ENCODE peak calls at places on chromosomes 16 and 17, in six cellular contexts. L is H9, Y is transverse colon, Z is IMR-90, E is uterus, T is fibroblast of lung. H is an unnamed sample.

GRCh38 chr17:14318906-14319205 is 18.0 kb downstream of the HS3ST3B1 start:
- DNase-seq in E (no peak), T (no peak), Y (no peak), L (no peak), Z (no peak), H (no peak)

GRCh38 chr16:2527784-2528100 is 3.5 kb downstream of the CEMP1 start:
- DNase-seq in T (no peak), Y (no peak), Z (no peak), L (no peak), E (no peak), H (no peak)

GRCh38 chr17:40516581-40517285 is 15.3 kb upstream of the TNS4 start:
- DNase-seq in E (no peak), T (peak; percentile 68), Y (peak; percentile 46), L (no peak), Z (no peak), H (peak; percentile 84)

GRCh38 chr17:540632-541031 is 174.0 kb downstream of the VPS53 start:
- DNase-seq in T (no peak), Z (no peak), E (no peak), Y (no peak), L (no peak), H (no peak)

GRCh38 chr16:75272097-75272548 is 20.7 kb upstream of the BCAR1 start:
- DNase-seq in E (no peak), T (no peak), Y (no peak), Z (no peak), L (no peak), H (no peak)

GRCh38 chr17:15377608-15378007 is 36.2 kb upstream of the TEKT3 start:
- DNase-seq in E (no peak), L (no peak), T (peak; percentile 89), Z (peak; percentile 54), Y (no peak), H (no peak)

GRCh38 chr17:55564077-55564476 is 52.8 kb upstream of the SMIM36 start:
- DNase-seq in Y (no peak), Z (no peak), L (no peak), T (peak; percentile 56), E (peak; percentile 34), H (no peak)

GRCh38 chr17:29561541-29562517 is 5.0 kb downstream of the ABHD15 start:
- DNase-seq in L (peak; percentile 33), Z (no peak), E (no peak), T (no peak), Y (peak; percentile 57), H (no peak)

GRCh38 chr16:69935278-69935711 is 15.8 kb upstream of the CLEC18A start:
- DNase-seq in Y (no peak), T (peak; percentile 78), E (no peak), L (no peak), Z (no peak), H (no peak)

GRCh38 chr16:69934751-69935150 is 16.4 kb upstream of the CLEC18A start:
- DNase-seq in Z (no peak), L (no peak), T (no peak), Y (no peak), E (no peak), H (no peak)

GRCh38 chr16:69936252-69936651 is 14.9 kb upstream of the CLEC18A start:
- DNase-seq in Z (no peak), T (no peak), L (no peak), Y (no peak), E (no peak), H (no peak)

GRCh38 chr16:69936751-69937211 is 14.4 kb upstream of the CLEC18A start:
- DNase-seq in Y (no peak), L (no peak), E (no peak), T (no peak), Z (no peak), H (no peak)

GRCh38 chr16:69935740-69936139 is 15.4 kb upstream of the CLEC18A start:
- DNase-seq in Y (no peak), Z (no peak), T (no peak), L (no peak), E (no peak), H (no peak)
- H3K27ac ChIP-seq in Y (no peak overlapping the region), Z (no peak overlapping the region), T (no peak overlapping the region), L (no peak overlapping the region), E (no peak overlapping the region), H (no peak overlapping the region)

DNA sequence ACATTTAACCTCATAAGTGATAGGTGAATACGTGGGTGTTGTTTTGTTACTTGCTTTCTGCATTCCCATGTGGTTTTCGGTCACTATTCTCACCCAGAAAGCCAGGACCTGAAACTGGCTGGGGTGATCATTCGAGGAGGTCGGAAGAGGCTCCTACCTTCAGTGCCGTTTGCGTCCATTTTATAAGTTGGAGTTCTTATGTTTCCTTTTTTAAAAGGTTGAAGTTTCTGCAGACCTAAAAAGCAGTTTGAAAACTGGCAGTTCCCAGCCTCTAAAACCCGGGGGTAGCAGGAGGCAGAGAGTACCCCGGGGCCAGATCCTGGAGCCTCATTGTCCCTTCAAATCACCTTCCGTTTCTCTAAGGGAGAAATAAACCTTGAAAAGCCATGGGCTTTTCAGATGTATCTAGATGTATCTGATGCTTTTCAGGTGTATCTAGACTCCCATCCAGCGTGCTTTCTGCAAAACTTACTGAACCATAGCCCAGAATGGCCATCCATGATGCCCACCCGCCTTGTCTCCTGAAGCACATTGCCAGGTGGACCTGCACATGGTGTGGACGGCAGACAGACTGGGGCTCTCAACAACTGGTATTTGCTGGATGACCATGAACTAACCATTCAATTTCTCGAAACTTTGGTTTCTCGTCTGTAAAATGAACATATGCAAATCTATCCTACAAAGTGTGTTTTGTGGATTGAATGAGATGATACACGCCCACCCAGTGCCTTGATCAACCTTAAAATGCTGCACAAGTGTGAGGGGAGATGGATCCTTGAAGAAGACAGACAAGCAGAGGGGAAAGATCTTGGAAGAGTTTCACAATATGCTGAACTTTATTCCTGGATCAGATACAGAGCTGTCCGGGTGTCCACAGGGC is 1.3 kb downstream of the NLRC5 start:
- DNase-seq in E (no peak), T (no peak), L (no peak), Y (peak; percentile 10), Z (no peak), H (no peak)
- H3K4me1 ChIP-seq in E (no peaks in the 10 kb centered on the region), T (peaks cover 15% of the 10 kb centered on the region), L (no peaks in the 10 kb centered on the region), Y (peaks cover 42% of the 10 kb centered on the region), Z (peaks cover 26% of the 10 kb centered on the region), H (peaks cover 9% of the 10 kb centered on the region)

DNA sequence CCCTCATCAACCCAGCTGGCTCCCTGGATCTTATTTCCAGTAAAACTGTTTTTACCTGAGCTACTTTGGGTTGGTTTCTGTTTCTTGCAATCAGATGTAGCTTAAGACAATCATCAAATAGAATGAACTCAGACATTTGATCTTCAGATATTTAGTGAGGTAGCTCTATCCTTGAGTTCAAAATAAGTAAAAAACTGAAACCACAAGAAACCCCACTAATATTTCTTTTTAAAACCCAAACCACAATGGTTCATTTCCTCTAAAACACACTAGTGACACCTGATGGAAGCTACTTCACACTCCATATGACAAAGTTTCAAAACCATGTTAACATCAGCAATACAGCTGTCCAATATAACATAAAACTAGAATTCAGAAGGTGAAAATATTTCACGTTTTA is 37.8 kb downstream of the CACNG1 start:
- DNase-seq in Z (no peak), E (no peak), Y (no peak), L (no peak), T (no peak), H (no peak)
- TF ChIP-seq CTCF in Z (no peak), E (no peak), Y (no peak), L (peak; percentile 19), T (no peak), H (peak; percentile 31)

GRCh38 chr17:28407130-28407973 is 1.3 kb upstream of the SLC46A1 start:
- DNase-seq in Z (no peak), T (no peak), E (no peak), Y (no peak), L (peak; percentile 89), H (peak; percentile 89)

GRCh38 chr17:28405632-28406477 is at the start of gene SLC46A1:
- DNase-seq in L (peak; percentile 89), Y (peak; percentile 73), Z (no peak), T (peak; percentile 38), E (peak; percentile 54), H (no peak)

GRCh38 chr17:28404812-28405570 is 1.0 kb downstream of the SLC46A1 start:
- DNase-seq in L (peak; percentile 60), Y (no peak), T (no peak), Z (no peak), E (no peak), H (no peak)

GRCh38 chr17:28407974-28408306 is 1.9 kb upstream of the SLC46A1 start:
- DNase-seq in E (no peak), Z (no peak), Y (no peak), L (no peak), T (no peak), H (no peak)

GRCh38 chr17:28406478-28406824 is 439 bp upstream of the SLC46A1 start:
- DNase-seq in L (peak; percentile 70), Z (no peak), Y (no peak), T (no peak), E (no peak), H (peak; percentile 39)
- H3K27ac ChIP-seq in L (no peak overlapping the region), Z (no peak overlapping the region), Y (peak overlapping the region; percentile 65), T (no peak overlapping the region), E (peak overlapping the region; percentile 72), H (peak overlapping the region; percentile 36)

DNA sequence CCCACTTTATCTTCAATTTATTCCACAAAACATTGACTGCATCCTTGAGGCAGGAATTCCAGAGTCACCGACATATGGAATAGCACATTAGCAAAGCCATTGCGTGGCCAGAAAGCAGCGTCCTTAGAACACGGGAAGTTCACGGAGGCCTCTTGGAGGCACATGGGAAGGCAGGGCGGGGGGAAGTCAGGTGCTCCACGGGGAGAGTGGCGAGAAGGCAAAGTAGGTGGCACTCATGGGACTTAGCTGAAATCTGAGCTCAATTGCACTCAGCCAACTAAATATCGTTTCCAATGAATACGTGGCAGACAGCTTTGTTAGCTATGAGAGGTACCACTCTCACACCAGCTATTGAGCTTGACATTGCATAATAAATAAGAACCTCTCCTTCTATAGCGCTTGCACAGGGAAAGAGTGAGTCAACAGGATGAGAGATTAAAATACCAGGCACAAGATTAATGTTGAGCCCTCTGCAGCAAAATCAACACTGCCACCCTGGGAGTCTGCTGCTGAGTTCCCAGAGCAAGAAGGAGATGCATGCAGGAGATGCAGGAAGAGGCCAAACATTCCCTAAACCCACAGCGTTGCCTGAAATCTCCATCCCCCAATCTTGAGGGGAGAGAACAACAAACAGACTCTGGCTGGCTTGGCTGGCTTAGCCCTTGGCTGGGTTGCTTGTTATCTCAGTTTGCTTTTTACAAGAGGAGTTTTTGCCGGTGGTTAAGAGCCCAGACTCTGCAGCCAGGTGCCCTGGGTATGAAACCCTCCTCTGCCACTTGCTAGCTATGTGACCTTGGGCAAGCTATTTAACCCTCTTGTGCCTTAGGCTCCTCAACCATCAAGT is 28.8 kb downstream of the ABCC12 start:
- DNase-seq in Z (peak; percentile 98), L (no peak), E (no peak), Y (no peak), T (peak; percentile 99), H (peak; percentile 82)
- H3K4me1 ChIP-seq in Z (peaks cover 31% of the 10 kb centered on the region), L (peaks cover 2% of the 10 kb centered on the region), E (no peaks in the 10 kb centered on the region), Y (no peaks in the 10 kb centered on the region), T (peaks cover 23% of the 10 kb centered on the region), H (peaks cover 19% of the 10 kb centered on the region)

DNA sequence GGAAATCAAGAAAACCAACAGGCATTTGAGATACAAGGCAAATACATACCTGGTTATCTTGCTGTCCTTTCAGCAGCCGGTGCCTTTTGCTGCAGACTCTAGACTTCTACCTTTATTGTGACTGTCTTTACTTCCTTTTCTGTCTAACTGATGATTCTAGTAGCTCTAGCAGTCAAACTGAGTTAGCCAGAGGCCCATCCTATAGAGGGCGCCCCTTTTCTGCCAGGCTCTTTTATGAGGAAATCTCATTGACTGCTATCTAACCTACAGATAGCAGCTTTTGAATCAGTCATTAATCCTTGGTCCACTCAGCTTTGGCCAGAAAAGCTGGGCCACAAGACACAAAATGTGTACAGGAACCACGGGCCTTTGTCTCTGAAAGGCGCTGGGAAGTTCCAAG is 87.5 kb upstream of the WSB1 start:
- DNase-seq in E (no peak), Z (no peak), T (no peak), Y (peak; percentile 16), L (no peak), H (peak; percentile 8)
- TF ChIP-seq CTCF in E (no peak), Z (no peak), T (peak; percentile 17), Y (no peak), L (peak; percentile 16), H (peak; percentile 39)

H was measured in foreskin keratinocyte.